ENCODE peak calls at places on chromosome 19, in six cellular contexts. L is activated T-helper 2 cell treated with anti-CD3 and anti-CD28 coated beads, Interferon-gamma antibody, Interleukin-2, Interleukin-4, amounts not matched to agents 10 μg/mL and 5 μg/mL and 100 μg/mL, durations not matched to agents 14 hours and 24 hours and 36 hours; J is activated naive CD4-positive, alpha-beta T cell treated with anti-CD3 and anti-CD28 coated beads, Interleukin-2, amount 50 U/mL, for 16 hours; B is GM18507; M is stimulated activated naive CD4-positive, alpha-beta T cell; K is ELR. W is an unnamed sample.

GRCh38 chr19:39941615-39942507 is 7.4 kb upstream of the FCGBP start:
- DNase-seq in M (peak; percentile 73), L (peak; percentile 54), B (no peak), K (peak; percentile 67), J (peak; percentile 27), W (peak; percentile 59)

GRCh38 chr19:18333680-18334079 is 6.7 kb upstream of the PGPEP1 start:
- DNase-seq in K (no peak), J (no peak), L (no peak), B (no peak), M (no peak), W (no peak)

GRCh38 chr19:53463263-53463662 is 4.3 kb upstream of the ZNF813 start:
- DNase-seq in J (no peak), B (no peak), L (no peak), M (no peak), K (peak; percentile 25), W (no peak)

GRCh38 chr19:19510432-19510831 is 4.9 kb downstream of the TSSK6 start:
- DNase-seq in J (no peak), B (no peak), K (peak; percentile 23), M (no peak), L (no peak), W (peak; percentile 18)

GRCh38 chr19:10390652-10391286 is 10.4 kb upstream of the TYK2 start:
- DNase-seq in K (peak; percentile 75), B (no peak), L (peak; percentile 51), J (peak; percentile 62), M (peak; percentile 64), W (no peak)

GRCh38 chr19:49085020-49085867 is at the start of gene SNRNP70:
- DNase-seq in J (peak; percentile 99), B (peak; percentile 99), M (peak; percentile 98), K (peak; percentile 99), L (peak; percentile 99), W (peak; percentile 100)

GRCh38 chr19:1860133-1860775 is 3.1 kb downstream of the KLF16 start:
- DNase-seq in B (no peak), M (peak; percentile 71), J (peak; percentile 53), L (peak; percentile 44), K (peak; percentile 75), W (no peak)

GRCh38 chr19:5926641-5927438 is 12.8 kb downstream of the CAPS start:
- DNase-seq in J (no peak), L (no peak), M (no peak), K (no peak), B (no peak), W (no peak)

GRCh38 chr19:30229524-30230174 is 142.5 kb upstream of the ZNF536 start:
- DNase-seq in B (no peak), K (no peak), J (no peak), L (no peak), M (no peak), W (no peak)

GRCh38 chr19:13014101-13014920 is 19.0 kb downstream of the NFIX start:
- DNase-seq in M (peak; percentile 9), L (no peak), J (no peak), K (no peak), B (no peak), W (no peak)

GRCh38 chr19:2239771-2240770 is 3.4 kb downstream of the SF3A2 start:
- DNase-seq in J (no peak), L (peak; percentile 26), K (peak; percentile 51), B (no peak), M (peak; percentile 47), W (no peak)

GRCh38 chr19:17680235-17680722 is 7.9 kb downstream of the UNC13A start:
- DNase-seq in L (peak; percentile 32), B (peak; percentile 73), J (no peak), K (peak; percentile 77), M (no peak), W (peak; percentile 82)

GRCh38 chr19:48859711-48860572 is 8.5 kb downstream of the PLEKHA4 start:
- DNase-seq in B (peak; percentile 52), L (no peak), J (no peak), M (no peak), K (no peak), W (peak; percentile 68)

GRCh38 chr19:15479391-15480345 is at the start of gene PGLYRP2:
- DNase-seq in M (peak; percentile 14), J (no peak), B (no peak), K (peak; percentile 17), L (no peak), W (no peak)

GRCh38 chr19:35388277-35389054 is 17.6 kb downstream of the GPR42 start:
- DNase-seq in B (no peak), K (no peak), M (no peak), L (no peak), J (no peak), W (no peak)